ENCODE peak calls at places on chromosomes 16 and 17, in five cellular contexts. M is caudate nucleus, D is GDM1, Y is cardiac fibroblast, U is NCI-H774. N is an unnamed sample.

GRCh38 chr17:41548844-41549595 is 20.9 kb upstream of the KRT19 start:
- DNase-seq in Y (peak; percentile 87), D (peak; percentile 72), U (peak; percentile 93), M (peak; percentile 29), N (peak; percentile 88)

GRCh38 chr16:48605518-48606110 is 4.4 kb downstream of the N4BP1 start:
- DNase-seq in U (no peak), M (no peak), Y (no peak), D (no peak), N (no peak)

GRCh38 chr17:66494023-66494803 is 191.8 kb downstream of the PRKCA start:
- DNase-seq in U (no peak), M (no peak), D (peak; percentile 45), Y (peak; percentile 98), N (peak; percentile 48)

GRCh38 chr17:82536220-82537201 is 17.0 kb downstream of the FOXK2 start:
- DNase-seq in D (no peak), M (no peak), U (no peak), Y (peak; percentile 89), N (peak; percentile 21)

GRCh38 chr17:18919963-18920362 is 32.0 kb upstream of the SLC5A10 start:
- DNase-seq in D (no peak), U (no peak), Y (no peak), M (no peak), N (no peak)

GRCh38 chr17:37131064-37131463 is 182.3 kb downstream of the AATF start:
- DNase-seq in U (no peak), M (no peak), Y (no peak), D (no peak), N (peak; percentile 45)

GRCh38 chr17:34588266-34588665 is 8.9 kb downstream of the TMEM132E start:
- DNase-seq in Y (no peak), M (no peak), D (no peak), U (no peak), N (no peak)

GRCh38 chr16:25177512-25177830 is 39.3 kb upstream of the AQP8 start:
- DNase-seq in D (no peak), Y (no peak), U (no peak), M (no peak), N (no peak)

GRCh38 chr17:38601539-38602351 is 4.0 kb downstream of the SRCIN1 start:
- DNase-seq in D (no peak), U (peak; percentile 80), M (no peak), Y (no peak), N (no peak)

GRCh38 chr17:18356624-18357023 is 6.7 kb downstream of the SHMT1 start:
- DNase-seq in M (peak; percentile 2), Y (peak; percentile 69), U (no peak), D (no peak), N (no peak)

GRCh38 chr17:17505610-17506171 is 9.5 kb upstream of the RASD1 start:
- DNase-seq in Y (no peak), D (no peak), M (no peak), U (no peak), N (no peak)

GRCh38 chr16:57894390-57895080 is 76.4 kb downstream of the CNGB1 start:
- DNase-seq in M (no peak), U (no peak), D (no peak), Y (no peak), N (no peak)

GRCh38 chr17:37067555-37068111 is 118.9 kb downstream of the AATF start:
- DNase-seq in U (peak; percentile 44), Y (peak; percentile 85), M (no peak), D (no peak), N (no peak)

GRCh38 chr17:4944554-4945175 is 3.7 kb downstream of the PFN1 start:
- DNase-seq in U (no peak), D (no peak), M (no peak), Y (no peak), N (no peak)

GRCh38 chr17:55873017-55873758 is 122.3 kb downstream of the PCTP start:
- DNase-seq in Y (no peak), M (no peak), U (no peak), D (no peak), N (no peak)

GRCh38 chr17:57085448-57086068 is 512 bp downstream of the AKAP1 start:
- DNase-seq in M (peak; percentile 55), D (peak; percentile 34), U (peak; percentile 37), Y (peak; percentile 27), N (no peak)

GRCh38 chr16:19123535-19124178 is 9.9 kb downstream of the ITPRIPL2 start:
- DNase-seq in M (no peak), U (peak; percentile 30), Y (no peak), D (no peak), N (no peak)

GRCh38 chr17:81523139-81524062 is 4.8 kb upstream of the FSCN2 start:
- DNase-seq in D (no peak), U (peak; percentile 88), M (peak; percentile 34), Y (no peak), N (peak; percentile 60)

N was measured in kidney glomerular epithelial cell.